ENCODE peak calls at places on chromosome 1, in ten cellular contexts. One of them, this sample, is unnamed.

GRCh38 chr1:187987236-187987776 is 1158.6 kb downstream of the PLA2G4A start:
- DNase-seq in esophagus squamous epithelium: no peak
- DNase-seq in lung: no peak
- DNase-seq in fibroblast of the aortic adventitia: no peak
- DNase-seq in lower lobe of right lung: no peak
- DNase-seq in HFF-Myc: no peak
- DNase-seq in tibial nerve: no peak
- DNase-seq in NB4: no peak
- DNase-seq in H1: no peak
- DNase-seq in MM.1S: peak
- DNase-seq in this sample: no peak

GRCh38 chr1:110737206-110737605 is 62.5 kb upstream of the KCNA3 start:
- DNase-seq in esophagus squamous epithelium: no peak
- DNase-seq in lung: no peak
- DNase-seq in fibroblast of the aortic adventitia: no peak
- DNase-seq in lower lobe of right lung: no peak
- DNase-seq in HFF-Myc: no peak
- DNase-seq in tibial nerve: no peak
- DNase-seq in NB4: no peak
- DNase-seq in H1: no peak
- DNase-seq in MM.1S: no peak
- DNase-seq in this sample: no peak

GRCh38 chr1:238562376-238562775 is 671.7 kb upstream of the ZP4 start:
- DNase-seq in esophagus squamous epithelium: no peak
- DNase-seq in lung: no peak
- DNase-seq in fibroblast of the aortic adventitia: peak
- DNase-seq in lower lobe of right lung: no peak
- DNase-seq in HFF-Myc: no peak
- DNase-seq in tibial nerve: no peak
- DNase-seq in NB4: no peak
- DNase-seq in H1: no peak
- DNase-seq in MM.1S: no peak
- DNase-seq in this sample: no peak

GRCh38 chr1:156214024-156214748 is 1.4 kb downstream of the PMF1 start:
- DNase-seq in esophagus squamous epithelium: no peak
- DNase-seq in lung: no peak
- DNase-seq in fibroblast of the aortic adventitia: peak
- DNase-seq in lower lobe of right lung: no peak
- DNase-seq in HFF-Myc: no peak
- DNase-seq in tibial nerve: no peak
- DNase-seq in NB4: no peak
- DNase-seq in H1: no peak
- DNase-seq in MM.1S: no peak
- DNase-seq in this sample: no peak

GRCh38 chr1:244010191-244010590 is 40.9 kb upstream of the ZBTB18 start:
- DNase-seq in esophagus squamous epithelium: no peak
- DNase-seq in lung: no peak
- DNase-seq in fibroblast of the aortic adventitia: no peak
- DNase-seq in lower lobe of right lung: no peak
- DNase-seq in HFF-Myc: no peak
- DNase-seq in tibial nerve: no peak
- DNase-seq in NB4: no peak
- DNase-seq in H1: no peak
- DNase-seq in MM.1S: no peak
- DNase-seq in this sample: no peak

GRCh38 chr1:68116643-68117235 is 66.3 kb upstream of the DIRAS3 start:
- DNase-seq in esophagus squamous epithelium: no peak
- DNase-seq in lung: peak
- DNase-seq in fibroblast of the aortic adventitia: peak
- DNase-seq in lower lobe of right lung: no peak
- DNase-seq in HFF-Myc: no peak
- DNase-seq in tibial nerve: no peak
- DNase-seq in NB4: peak
- DNase-seq in H1: no peak
- DNase-seq in MM.1S: peak
- DNase-seq in this sample: peak

GRCh38 chr1:238176441-238176840 is 285.7 kb upstream of the ZP4 start:
- DNase-seq in esophagus squamous epithelium: no peak
- DNase-seq in lung: no peak
- DNase-seq in fibroblast of the aortic adventitia: no peak
- DNase-seq in lower lobe of right lung: no peak
- DNase-seq in HFF-Myc: no peak
- DNase-seq in tibial nerve: no peak
- DNase-seq in NB4: no peak
- DNase-seq in H1: no peak
- DNase-seq in MM.1S: no peak
- DNase-seq in this sample: no peak

GRCh38 chr1:19811206-19811851 is 3.8 kb downstream of the RNF186 start:
- DNase-seq in esophagus squamous epithelium: no peak
- DNase-seq in lung: peak
- DNase-seq in fibroblast of the aortic adventitia: peak
- DNase-seq in lower lobe of right lung: peak
- DNase-seq in HFF-Myc: no peak
- DNase-seq in tibial nerve: no peak
- DNase-seq in NB4: peak
- DNase-seq in H1: no peak
- DNase-seq in MM.1S: peak
- DNase-seq in this sample: no peak

GRCh38 chr1:1943834-1944570 is 24.9 kb upstream of the TMEM52 start:
- DNase-seq in esophagus squamous epithelium: no peak
- DNase-seq in lung: no peak
- DNase-seq in fibroblast of the aortic adventitia: peak
- DNase-seq in lower lobe of right lung: peak
- DNase-seq in HFF-Myc: no peak
- DNase-seq in tibial nerve: no peak
- DNase-seq in NB4: peak
- DNase-seq in H1: no peak
- DNase-seq in MM.1S: peak
- DNase-seq in this sample: no peak

GRCh38 chr1:115753371-115753770 is 15.1 kb downstream of the CASQ2 start:
- DNase-seq in esophagus squamous epithelium: no peak
- DNase-seq in lung: no peak
- DNase-seq in fibroblast of the aortic adventitia: no peak
- DNase-seq in lower lobe of right lung: no peak
- DNase-seq in HFF-Myc: no peak
- DNase-seq in tibial nerve: no peak
- DNase-seq in NB4: no peak
- DNase-seq in H1: no peak
- DNase-seq in MM.1S: no peak
- DNase-seq in this sample: no peak

GRCh38 chr1:53949023-53949611 is 3.0 kb downstream of the LRRC42 start:
- DNase-seq in esophagus squamous epithelium: no peak
- DNase-seq in lung: no peak
- DNase-seq in fibroblast of the aortic adventitia: peak
- DNase-seq in lower lobe of right lung: no peak
- DNase-seq in HFF-Myc: no peak
- DNase-seq in tibial nerve: no peak
- DNase-seq in NB4: peak
- DNase-seq in H1: no peak
- DNase-seq in MM.1S: peak
- DNase-seq in this sample: no peak

GRCh38 chr1:187027259-187027658 is 198.5 kb downstream of the PLA2G4A start:
- DNase-seq in esophagus squamous epithelium: no peak
- DNase-seq in lung: no peak
- DNase-seq in fibroblast of the aortic adventitia: no peak
- DNase-seq in lower lobe of right lung: no peak
- DNase-seq in HFF-Myc: no peak
- DNase-seq in tibial nerve: no peak
- DNase-seq in NB4: no peak
- DNase-seq in H1: no peak
- DNase-seq in MM.1S: no peak
- DNase-seq in this sample: no peak

GRCh38 chr1:15185617-15186016 is 32.1 kb downstream of the TMEM51 start:
- DNase-seq in esophagus squamous epithelium: no peak
- DNase-seq in lung: no peak
- DNase-seq in fibroblast of the aortic adventitia: no peak
- DNase-seq in lower lobe of right lung: no peak
- DNase-seq in HFF-Myc: no peak
- DNase-seq in tibial nerve: no peak
- DNase-seq in NB4: no peak
- DNase-seq in H1: no peak
- DNase-seq in MM.1S: no peak
- DNase-seq in this sample: no peak

GRCh38 chr1:62725255-62725654 is 37.1 kb upstream of the DOCK7 start:
- DNase-seq in esophagus squamous epithelium: no peak
- DNase-seq in lung: no peak
- DNase-seq in fibroblast of the aortic adventitia: peak
- DNase-seq in lower lobe of right lung: no peak
- DNase-seq in HFF-Myc: no peak
- DNase-seq in tibial nerve: no peak
- DNase-seq in NB4: peak
- DNase-seq in H1: no peak
- DNase-seq in MM.1S: peak
- DNase-seq in this sample: no peak

GRCh38 chr1:6052543-6053205 is 7.0 kb downstream of the KCNAB2 start:
- DNase-seq in esophagus squamous epithelium: no peak
- DNase-seq in lung: peak
- DNase-seq in fibroblast of the aortic adventitia: peak
- DNase-seq in lower lobe of right lung: no peak
- DNase-seq in HFF-Myc: peak
- DNase-seq in tibial nerve: peak
- DNase-seq in NB4: peak
- DNase-seq in H1: peak
- DNase-seq in MM.1S: peak
- DNase-seq in this sample: no peak

GRCh38 chr1:202311880-202312635 is 29.7 kb downstream of the UBE2T start:
- DNase-seq in esophagus squamous epithelium: no peak
- DNase-seq in lung: no peak
- DNase-seq in fibroblast of the aortic adventitia: peak
- DNase-seq in lower lobe of right lung: no peak
- DNase-seq in HFF-Myc: no peak
- DNase-seq in tibial nerve: no peak
- DNase-seq in NB4: no peak
- DNase-seq in H1: no peak
- DNase-seq in MM.1S: no peak
- DNase-seq in this sample: no peak

DNA sequence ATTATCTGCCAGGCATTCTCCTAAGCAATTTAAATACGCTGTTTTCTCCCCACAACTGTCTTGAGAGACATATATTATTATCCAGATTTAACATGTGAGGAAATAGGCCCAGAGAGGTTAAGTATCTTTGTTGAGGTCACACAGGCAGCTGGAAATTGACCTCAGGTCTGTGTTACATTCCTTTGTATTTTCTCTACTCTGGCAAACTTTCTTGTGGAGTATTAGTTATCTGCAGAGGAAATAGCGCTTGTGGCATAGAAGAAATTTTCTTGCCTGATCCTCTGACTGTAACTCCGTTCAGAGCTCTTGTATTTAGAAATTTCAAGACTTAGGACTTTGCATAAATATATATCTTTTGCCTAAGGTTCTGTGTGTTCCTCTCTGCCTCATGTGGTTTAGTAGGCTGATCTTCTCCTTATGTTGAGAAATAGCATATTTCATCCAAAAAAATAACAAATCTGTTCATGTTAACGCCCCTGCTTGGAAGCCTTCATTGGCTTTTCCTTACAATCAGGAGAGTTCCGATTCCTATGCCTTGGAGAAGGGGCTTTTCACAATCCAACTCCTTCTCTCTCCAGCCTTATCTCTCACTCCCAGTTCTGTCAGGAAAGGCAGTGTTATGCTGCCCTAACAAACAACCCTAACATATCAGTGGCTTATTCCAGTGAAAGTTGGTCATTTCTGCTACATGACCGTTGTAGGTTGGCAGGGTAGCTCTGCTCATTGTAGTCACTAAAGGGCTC is 2.5 kb upstream of the JUN start:
- DNase-seq in esophagus squamous epithelium: no peak
- DNase-seq in lung: no peak
- DNase-seq in fibroblast of the aortic adventitia: peak
- DNase-seq in lower lobe of right lung: no peak
- DNase-seq in HFF-Myc: no peak
- DNase-seq in tibial nerve: no peak
- DNase-seq in NB4: no peak
- DNase-seq in H1: no peak
- DNase-seq in MM.1S: no peak
- DNase-seq in this sample: no peak
- H3K4me3 ChIP-seq in esophagus squamous epithelium: peak
- H3K4me3 ChIP-seq in lung: no peak
- H3K4me3 ChIP-seq in fibroblast of the aortic adventitia: no peak
- H3K4me3 ChIP-seq in lower lobe of right lung: peak
- H3K4me3 ChIP-seq in HFF-Myc: no peak
- H3K4me3 ChIP-seq in tibial nerve: no peak
- H3K4me3 ChIP-seq in NB4: no peak
- H3K4me3 ChIP-seq in H1: no peak
- H3K4me3 ChIP-seq in MM.1S: no peak
- H3K4me3 ChIP-seq in this sample: no peak

GRCh38 chr1:224852901-224853568 is 76.4 kb upstream of the DNAH14 start:
- DNase-seq in esophagus squamous epithelium: no peak
- DNase-seq in lung: no peak
- DNase-seq in fibroblast of the aortic adventitia: peak
- DNase-seq in lower lobe of right lung: no peak
- DNase-seq in HFF-Myc: no peak
- DNase-seq in tibial nerve: no peak
- DNase-seq in NB4: peak
- DNase-seq in H1: no peak
- DNase-seq in MM.1S: peak
- DNase-seq in this sample: no peak
- TF ChIP-seq CTCF in esophagus squamous epithelium: peak
- TF ChIP-seq CTCF in lung: peak
- TF ChIP-seq CTCF in fibroblast of the aortic adventitia: peak
- TF ChIP-seq CTCF in lower lobe of right lung: peak
- TF ChIP-seq CTCF in HFF-Myc: peak
- TF ChIP-seq CTCF in tibial nerve: peak
- TF ChIP-seq CTCF in NB4: peak
- TF ChIP-seq CTCF in H1: no peak
- TF ChIP-seq CTCF in MM.1S: peak
- TF ChIP-seq CTCF in this sample: peak

DNA sequence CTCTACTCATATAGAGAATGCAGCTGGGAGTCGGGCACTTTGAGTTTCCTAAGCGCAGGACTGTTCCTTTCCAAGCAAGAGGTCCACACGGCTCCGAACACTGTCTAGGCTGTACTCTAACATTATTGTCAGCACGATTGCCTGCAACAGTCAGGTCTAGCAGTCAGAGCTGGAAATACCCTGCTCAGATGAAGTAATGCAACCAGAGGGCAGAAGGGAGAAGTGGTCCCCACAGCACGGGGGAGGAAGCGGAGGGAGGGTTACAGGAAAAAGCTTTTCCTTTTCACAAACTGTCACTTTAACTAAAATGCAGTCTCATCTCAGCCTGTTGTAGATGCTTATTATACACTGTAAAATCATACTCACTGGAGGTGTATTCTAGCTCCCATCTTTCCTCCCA is 98.9 kb upstream of the SLC44A3 start:
- DNase-seq in esophagus squamous epithelium: no peak
- DNase-seq in lung: no peak
- DNase-seq in fibroblast of the aortic adventitia: no peak
- DNase-seq in lower lobe of right lung: no peak
- DNase-seq in HFF-Myc: no peak
- DNase-seq in tibial nerve: no peak
- DNase-seq in NB4: peak
- DNase-seq in H1: no peak
- DNase-seq in MM.1S: no peak
- DNase-seq in this sample: no peak
- H3K4me3 ChIP-seq in esophagus squamous epithelium: no peak
- H3K4me3 ChIP-seq in lung: no peak
- H3K4me3 ChIP-seq in fibroblast of the aortic adventitia: no peak
- H3K4me3 ChIP-seq in lower lobe of right lung: no peak
- H3K4me3 ChIP-seq in HFF-Myc: no peak
- H3K4me3 ChIP-seq in tibial nerve: no peak
- H3K4me3 ChIP-seq in NB4: peak
- H3K4me3 ChIP-seq in H1: no peak
- H3K4me3 ChIP-seq in MM.1S: no peak
- H3K4me3 ChIP-seq in this sample: no peak

GRCh38 chr1:147390185-147390542 is 147.7 kb downstream of the CHD1L start:
- DNase-seq in esophagus squamous epithelium: no peak
- DNase-seq in lung: no peak
- DNase-seq in fibroblast of the aortic adventitia: no peak
- DNase-seq in lower lobe of right lung: no peak
- DNase-seq in HFF-Myc: no peak
- DNase-seq in tibial nerve: no peak
- DNase-seq in NB4: no peak
- DNase-seq in H1: no peak
- DNase-seq in MM.1S: no peak
- DNase-seq in this sample: no peak
- TF ChIP-seq CTCF in esophagus squamous epithelium: no peak
- TF ChIP-seq CTCF in lung: no peak
- TF ChIP-seq CTCF in fibroblast of the aortic adventitia: no peak
- TF ChIP-seq CTCF in lower lobe of right lung: no peak
- TF ChIP-seq CTCF in HFF-Myc: no peak
- TF ChIP-seq CTCF in tibial nerve: no peak
- TF ChIP-seq CTCF in NB4: no peak
- TF ChIP-seq CTCF in H1: no peak
- TF ChIP-seq CTCF in MM.1S: no peak
- TF ChIP-seq CTCF in this sample: no peak